ENCODE peak calls at places on chromosome 3, in ten cellular contexts. F, Y, W, M, Q, J, B, E, I and Z are unnamed samples.

GRCh38 chr3:174002543-174002942 is 605.0 kb downstream of the NLGN1 start:
- DNase-seq in F (no peak), Y (no peak), W (no peak), M (no peak), Q (no peak), J (no peak), B (no peak), E (peak; percentile 1), I (no peak), Z (peak; percentile 2)

GRCh38 chr3:104101736-104102135 is 1265.0 kb upstream of the ALCAM start:
- DNase-seq in F (no peak), Y (no peak), W (no peak), M (no peak), Q (no peak), J (no peak), B (no peak), E (no peak), I (no peak), Z (no peak)

GRCh38 chr3:43348852-43349574 is 62.7 kb downstream of the SNRK start:
- DNase-seq in F (no peak), Y (no peak), W (no peak), M (no peak), Q (no peak), J (no peak), B (no peak), E (no peak), I (no peak), Z (no peak)

GRCh38 chr3:171654809-171655208 is 155.5 kb downstream of the PLD1 start:
- DNase-seq in F (no peak), Y (no peak), W (peak; percentile 61), M (no peak), Q (peak; percentile 73), J (peak; percentile 88), B (peak; percentile 86), E (no peak), I (peak; percentile 14), Z (no peak)

GRCh38 chr3:105619651-105620050 is 249.2 kb downstream of the CBLB start:
- DNase-seq in F (no peak), Y (no peak), W (no peak), M (no peak), Q (no peak), J (no peak), B (no peak), E (no peak), I (no peak), Z (no peak)

GRCh38 chr3:104825116-104825515 is 541.6 kb upstream of the ALCAM start:
- DNase-seq in F (no peak), Y (no peak), W (no peak), M (no peak), Q (no peak), J (no peak), B (no peak), E (no peak), I (no peak), Z (no peak)

GRCh38 chr3:52153389-52154096 is 680 bp downstream of the POC1A start:
- DNase-seq in F (peak; percentile 43), Y (no peak), W (peak; percentile 37), M (peak; percentile 56), Q (peak; percentile 47), J (no peak), B (no peak), E (peak; percentile 48), I (peak; percentile 59), Z (peak; percentile 54)

GRCh38 chr3:121667333-121667732 is 6.6 kb upstream of the HCLS1 start:
- DNase-seq in F (no peak), Y (no peak), W (no peak), M (no peak), Q (no peak), J (no peak), B (no peak), E (no peak), I (no peak), Z (no peak)

GRCh38 chr3:195558602-195559001 is 15.5 kb upstream of the PPP1R2 start:
- DNase-seq in F (peak; percentile 59), Y (no peak), W (no peak), M (no peak), Q (no peak), J (no peak), B (no peak), E (peak; percentile 49), I (peak; percentile 47), Z (peak; percentile 61)

GRCh38 chr3:130850044-130850797 is 43.7 kb upstream of the ATP2C1 start:
- DNase-seq in F (peak; percentile 1), Y (no peak), W (no peak), M (no peak), Q (peak; percentile 36), J (no peak), B (no peak), E (no peak), I (no peak), Z (peak; percentile 96)
- TF ChIP-seq POLR2A in F (no peak), Y (no peak), W (no peak), M (no peak), Q (peak; percentile 8), J (no peak), B (no peak), E (no peak), I (no peak), Z (peak; percentile 49)

DNA sequence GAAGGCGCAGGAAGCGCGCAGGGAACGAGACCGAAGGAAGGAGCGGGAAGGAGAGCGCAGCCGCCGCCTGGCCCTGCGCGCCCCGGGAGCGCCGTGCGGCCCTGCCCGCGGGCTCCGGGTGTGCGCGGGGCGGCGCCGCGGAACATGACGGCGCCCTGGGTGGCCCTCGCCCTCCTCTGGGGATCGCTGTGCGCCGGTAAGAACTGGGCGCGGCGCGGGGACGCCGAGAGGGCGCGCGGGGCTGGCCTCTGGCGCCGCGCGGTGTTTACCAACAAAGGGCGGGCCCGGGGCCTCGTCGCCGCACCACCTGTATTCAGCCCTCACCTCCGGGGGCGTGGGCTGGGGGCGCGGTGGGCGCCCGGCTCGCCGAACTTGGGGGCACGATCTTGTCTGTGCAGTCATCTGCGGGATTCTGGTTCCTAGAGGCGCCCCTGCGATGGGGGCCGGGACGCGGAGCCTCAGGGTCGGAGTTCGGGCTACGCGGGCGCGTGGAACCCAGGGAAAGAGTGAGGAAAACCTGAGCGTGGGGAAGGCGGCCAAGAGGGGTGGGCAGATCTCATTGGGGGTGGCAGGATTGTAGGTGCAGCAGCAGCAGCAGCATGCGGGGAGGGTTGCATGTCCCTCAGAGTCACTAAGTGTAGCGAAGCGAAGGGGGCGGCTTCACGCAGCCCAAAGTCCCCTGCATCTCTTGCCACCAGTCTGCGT is 641 bp downstream of the ACVR2B start:
- DNase-seq in F (peak; percentile 29), Y (no peak), W (peak; percentile 71), M (peak; percentile 50), Q (peak; percentile 58), J (peak; percentile 92), B (no peak), E (no peak), I (peak; percentile 76), Z (peak; percentile 48)
- TF ChIP-seq POLR2A in F (peak; percentile 2), Y (no peak), W (no peak), M (no peak), Q (peak; percentile 45), J (no peak), B (no peak), E (peak; percentile 6), I (peak; percentile 65), Z (no peak)

DNA sequence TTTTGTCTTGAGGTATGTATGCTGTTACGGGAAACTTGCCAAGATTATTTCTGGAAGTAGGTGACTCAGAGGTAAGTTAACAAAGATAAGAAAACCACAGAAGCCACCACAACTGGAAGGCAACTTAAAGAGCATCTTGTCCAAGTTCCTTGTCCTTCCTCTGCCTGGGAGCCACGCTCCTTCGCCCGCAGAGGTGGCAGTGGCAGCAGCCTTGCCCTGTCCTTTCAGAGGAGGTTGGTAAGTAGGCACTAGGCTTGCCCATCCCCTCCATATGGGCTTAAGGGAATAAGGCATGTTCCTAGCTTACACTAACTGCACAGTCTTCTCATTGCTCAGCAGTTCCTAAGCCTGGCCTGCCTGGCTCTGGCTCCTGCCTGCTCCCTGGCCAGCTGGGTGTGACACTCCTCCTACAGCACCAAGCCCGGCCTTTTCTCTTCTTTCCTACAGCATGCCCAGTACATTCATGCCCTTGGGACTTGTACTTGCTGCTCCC is 48.0 kb upstream of the RAB6B start:
- DNase-seq in F (peak; percentile 63), Y (no peak), W (no peak), M (peak; percentile 51), Q (no peak), J (peak; percentile 83), B (peak; percentile 69), E (no peak), I (no peak), Z (peak; percentile 92)
- TF ChIP-seq POLR2A in F (no peak), Y (no peak), W (no peak), M (no peak), Q (no peak), J (no peak), B (no peak), E (no peak), I (no peak), Z (no peak)

GRCh38 chr3:14133876-14134275 is 9.0 kb downstream of the TMEM43 start:
- DNase-seq in F (no peak), Y (no peak), W (no peak), M (no peak), Q (no peak), J (no peak), B (no peak), E (no peak), I (no peak), Z (no peak)

GRCh38 chr3:14132689-14133088 is 7.8 kb downstream of the TMEM43 start:
- DNase-seq in F (no peak), Y (no peak), W (no peak), M (no peak), Q (no peak), J (no peak), B (no peak), E (no peak), I (no peak), Z (no peak)

GRCh38 chr3:14133188-14133800 is 8.4 kb downstream of the TMEM43 start:
- DNase-seq in F (no peak), Y (no peak), W (no peak), M (no peak), Q (no peak), J (no peak), B (no peak), E (peak; percentile 69), I (peak; percentile 78), Z (no peak)

GRCh38 chr3:14135581-14135980 is 10.7 kb downstream of the TMEM43 start:
- DNase-seq in F (no peak), Y (no peak), W (no peak), M (no peak), Q (no peak), J (no peak), B (no peak), E (no peak), I (no peak), Z (no peak)

GRCh38 chr3:14134291-14134690 is 9.4 kb downstream of the TMEM43 start:
- DNase-seq in F (no peak), Y (no peak), W (no peak), M (no peak), Q (peak; percentile 53), J (no peak), B (no peak), E (no peak), I (no peak), Z (no peak)
- TF ChIP-seq POLR2A in F (no peak), Y (no peak), W (no peak), M (no peak), Q (no peak), J (no peak), B (no peak), E (no peak), I (no peak), Z (no peak)

DNA sequence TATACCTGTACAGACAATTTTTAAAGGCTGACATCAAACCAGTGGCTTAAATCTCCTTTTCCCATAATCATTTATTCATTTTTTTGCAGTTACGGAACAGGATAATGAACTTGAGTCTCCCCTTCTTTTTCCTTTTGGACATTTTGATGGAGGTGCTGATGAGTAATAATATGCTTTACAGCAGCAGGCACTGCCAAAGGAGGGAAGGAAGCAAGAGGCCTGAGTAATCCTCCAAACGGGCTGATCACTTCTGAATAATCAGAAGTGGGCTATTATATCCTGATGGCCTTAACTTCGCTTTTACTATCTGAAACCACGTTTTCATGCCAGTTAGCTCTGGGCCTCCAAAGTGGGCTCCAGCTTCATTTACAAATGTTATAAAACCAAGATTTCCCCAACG is 527.2 kb downstream of the FOXP1 start:
- DNase-seq in F (no peak), Y (no peak), W (no peak), M (peak; percentile 11), Q (no peak), J (no peak), B (no peak), E (no peak), I (no peak), Z (no peak)
- TF ChIP-seq POLR2A in F (no peak), Y (no peak), W (no peak), M (no peak), Q (no peak), J (no peak), B (no peak), E (no peak), I (no peak), Z (no peak)